ENCODE peak calls at places on chromosomes 3 and 15, in six cellular contexts. C, W, T, O, H and U are unnamed samples.
A peak's percentile ranks its signal among the peaks of the same experiment; 100 is the strongest.

GRCh38 chr3:34882764-34883163 is 756.6 kb upstream of the ARPP21 start:
- DNase-seq in C (no peak), W (no peak), T (no peak), O (no peak), H (no peak), U (no peak)

GRCh38 chr15:75750261-75751050 is 37.8 kb upstream of the CSPG4 start:
- DNase-seq in C (no peak), W (peak; percentile 43), T (no peak), O (no peak), H (no peak), U (peak; percentile 32)

GRCh38 chr3:38003817-38004414 is 13.3 kb downstream of the VILL start:
- DNase-seq in C (no peak), W (peak; percentile 50), T (no peak), O (no peak), H (no peak), U (no peak)

GRCh38 chr3:192515661-192516040 is 211.7 kb downstream of the FGF12 start:
- DNase-seq in C (no peak), W (no peak), T (no peak), O (no peak), H (no peak), U (no peak)

GRCh38 chr15:48647963-48648362 is 2.5 kb upstream of the FBN1 start:
- DNase-seq in C (no peak), W (no peak), T (no peak), O (peak; percentile 49), H (no peak), U (no peak)

GRCh38 chr15:56736881-56737707 is 3.8 kb upstream of the ZNF280D start:
- DNase-seq in C (no peak), W (no peak), T (no peak), O (no peak), H (no peak), U (no peak)

GRCh38 chr3:83513011-83513410 is 1445.8 kb upstream of the CADM2 start:
- DNase-seq in C (no peak), W (no peak), T (no peak), O (no peak), H (no peak), U (no peak)

GRCh38 chr3:24837601-24838000 is 343.0 kb upstream of the THRB start:
- DNase-seq in C (no peak), W (no peak), T (no peak), O (no peak), H (no peak), U (no peak)

GRCh38 chr3:195083659-195084058 is 187.3 kb downstream of the XXYLT1 start:
- DNase-seq in C (peak; percentile 28), W (peak; percentile 10), T (no peak), O (no peak), H (no peak), U (no peak)

GRCh38 chr3:110027446-110027845 is 690.1 kb upstream of the DPPA4 start:
- DNase-seq in C (no peak), W (no peak), T (no peak), O (peak; percentile 74), H (no peak), U (no peak)

GRCh38 chr3:100972293-100972692 is 20.9 kb downstream of the ABI3BP start:
- DNase-seq in C (no peak), W (no peak), T (no peak), O (no peak), H (no peak), U (no peak)

GRCh38 chr3:39668420-39668819 is 141.0 kb upstream of the MYRIP start:
- DNase-seq in C (no peak), W (no peak), T (no peak), O (peak; percentile 27), H (no peak), U (no peak)

GRCh38 chr3:195159819-195160175 is 111.2 kb downstream of the XXYLT1 start:
- DNase-seq in C (no peak), W (no peak), T (no peak), O (peak; percentile 62), H (no peak), U (no peak)

GRCh38 chr15:71729319-71729718 is 81.0 kb upstream of the NR2E3 start:
- DNase-seq in C (no peak), W (no peak), T (no peak), O (no peak), H (no peak), U (no peak)

GRCh38 chr3:113948015-113948917 is 453 bp downstream of the ZDHHC23 start:
- DNase-seq in C (no peak), W (peak; percentile 49), T (peak; percentile 22), O (no peak), H (no peak), U (peak; percentile 69)

GRCh38 chr3:173191611-173192010 is 50.6 kb upstream of the SPATA16 start:
- DNase-seq in C (no peak), W (no peak), T (no peak), O (peak; percentile 23), H (no peak), U (no peak)

GRCh38 chr3:13309004-13309403 is 111.1 kb downstream of the NUP210 start:
- DNase-seq in C (no peak), W (no peak), T (no peak), O (no peak), H (no peak), U (no peak)

GRCh38 chr3:50412355-50412754 is 53.0 kb upstream of the TMEM115 start:
- DNase-seq in C (no peak), W (no peak), T (no peak), O (no peak), H (no peak), U (no peak)

GRCh38 chr3:160478338-160478737 is 28.8 kb upstream of the TRIM59 start:
- DNase-seq in C (no peak), W (no peak), T (no peak), O (peak; percentile 19), H (no peak), U (no peak)

GRCh38 chr3:143445118-143445517 is 325.5 kb downstream of the CHST2 start:
- DNase-seq in C (no peak), W (no peak), T (no peak), O (no peak), H (no peak), U (no peak)

GRCh38 chr15:33068531-33068990 is 126.0 kb downstream of the FMN1 start:
- DNase-seq in C (no peak), W (no peak), T (no peak), O (peak; percentile 59), H (no peak), U (peak; percentile 72)

GRCh38 chr15:58438956-58439355 is 7.2 kb downstream of the LIPC start:
- DNase-seq in C (no peak), W (no peak), T (no peak), O (peak; percentile 69), H (peak; percentile 34), U (no peak)

GRCh38 chr3:5017953-5018531 is 38.8 kb downstream of the BHLHE40 start:
- DNase-seq in C (peak; percentile 68), W (peak; percentile 85), T (no peak), O (peak; percentile 49), H (peak; percentile 89), U (peak; percentile 86)

GRCh38 chr3:14268897-14269296 is 90.3 kb downstream of the LSM3 start:
- DNase-seq in C (no peak), W (no peak), T (no peak), O (no peak), H (no peak), U (no peak)

GRCh38 chr15:72342385-72342784 is 22.4 kb upstream of the CELF6 start:
- DNase-seq in C (no peak), W (no peak), T (no peak), O (peak; percentile 14), H (no peak), U (no peak)

GRCh38 chr15:97023131-97023844 is 692.8 kb downstream of the NR2F2 start:
- DNase-seq in C (no peak), W (no peak), T (no peak), O (peak; percentile 93), H (no peak), U (no peak)

GRCh38 chr3:107032111-107032510 is 345.1 kb upstream of the CCDC54 start:
- DNase-seq in C (no peak), W (no peak), T (no peak), O (no peak), H (no peak), U (no peak)

GRCh38 chr15:68553594-68553993 is 25.2 kb upstream of the CORO2B start:
- DNase-seq in C (no peak), W (no peak), T (no peak), O (no peak), H (no peak), U (no peak)

GRCh38 chr3:32237670-32238026 is 832 bp upstream of the CMTM8 start:
- DNase-seq in C (no peak), W (no peak), T (no peak), O (no peak), H (no peak), U (no peak)

GRCh38 chr15:56991017-56991416 is 72.6 kb downstream of the TCF12 start:
- DNase-seq in C (no peak), W (no peak), T (no peak), O (no peak), H (no peak), U (no peak)

GRCh38 chr3:1892459-1892858 is 206.2 kb upstream of the CNTN4 start:
- DNase-seq in C (no peak), W (no peak), T (no peak), O (no peak), H (no peak), U (no peak)
- H3K9me3 ChIP-seq in C (peaks cover 19% of the 10 kb centered on the region), W (peaks cover 11% of the 10 kb centered on the region), T (peaks cover 10% of the 10 kb centered on the region), O (no peaks in the 10 kb centered on the region), H (no peaks in the 10 kb centered on the region), U (peaks cover 8% of the 10 kb centered on the region)

DNA sequence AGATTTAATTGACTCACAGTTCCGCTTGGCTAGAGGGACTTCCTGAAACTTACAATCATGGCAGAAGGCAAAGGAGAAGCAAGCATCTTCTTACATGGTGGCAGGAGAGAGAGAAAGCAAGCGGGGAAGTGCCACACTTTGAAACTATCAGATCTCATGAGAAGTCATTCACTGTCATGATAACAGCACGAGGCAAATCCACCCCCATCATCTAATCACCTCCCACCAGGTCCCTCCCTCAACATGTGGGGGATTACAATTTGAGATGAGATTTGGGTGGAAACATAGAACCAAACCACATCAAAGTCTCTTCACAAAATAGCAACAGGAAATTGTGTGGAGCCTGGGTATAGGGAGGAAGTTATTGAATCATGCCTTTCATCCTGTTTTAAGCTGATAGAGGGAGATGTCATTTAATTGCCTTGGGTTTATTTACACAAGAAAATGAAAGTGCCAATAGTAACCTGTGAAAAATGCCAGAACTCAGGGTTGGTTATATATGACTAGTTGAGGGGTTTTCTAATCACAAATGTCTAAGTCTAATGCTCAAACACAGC is 624.8 kb upstream of the LMCD1 start:
- DNase-seq in C (no peak), W (no peak), T (peak; percentile 6), O (no peak), H (no peak), U (no peak)
- H3K9me3 ChIP-seq in C (no peaks in the 10 kb centered on the region), W (no peaks in the 10 kb centered on the region), T (no peaks in the 10 kb centered on the region), O (no peaks in the 10 kb centered on the region), H (no peaks in the 10 kb centered on the region), U (no peaks in the 10 kb centered on the region)

GRCh38 chr3:136161516-136161915 is 34.6 kb downstream of the MSL2 start:
- DNase-seq in C (no peak), W (no peak), T (no peak), O (no peak), H (no peak), U (no peak)
- H3K9me3 ChIP-seq in C (no peaks in the 10 kb centered on the region), W (no peaks in the 10 kb centered on the region), T (no peaks in the 10 kb centered on the region), O (no peaks in the 10 kb centered on the region), H (no peaks in the 10 kb centered on the region), U (no peaks in the 10 kb centered on the region)

GRCh38 chr3:122603056-122603455 is 25.6 kb downstream of the PARP15 start:
- DNase-seq in C (no peak), W (no peak), T (no peak), O (no peak), H (no peak), U (no peak)

GRCh38 chr3:122609798-122610559 is 32.5 kb downstream of the PARP15 start:
- DNase-seq in C (no peak), W (no peak), T (no peak), O (peak; percentile 83), H (no peak), U (no peak)

GRCh38 chr3:122606330-122606729 is 28.9 kb downstream of the PARP15 start:
- DNase-seq in C (no peak), W (no peak), T (no peak), O (no peak), H (no peak), U (no peak)
- H3K9me3 ChIP-seq in C (no peaks in the 10 kb centered on the region), W (peaks cover 1% of the 10 kb centered on the region), T (no peaks in the 10 kb centered on the region), O (no peaks in the 10 kb centered on the region), H (no peaks in the 10 kb centered on the region), U (no peaks in the 10 kb centered on the region)